ENCODE peak calls at places on chromosome 20, in six cellular contexts. One of them, this sample, is unnamed.

GRCh38 chr20:13119583-13119982 is 101.5 kb upstream of the ISM1 start:
- DNase-seq in stimulated activated CD4-positive, alpha-beta T cell treated with anti-CD3 and anti-CD28 coated beads, Interleukin-1b, Interleukin-23, amount 100 ng/mL, for 4 hours: no peak
- DNase-seq in activated CD4-positive, alpha-beta memory T cell treated with anti-CD3 and anti-CD28 coated beads for 36 hours: peak; percentile 39
- DNase-seq in heart left ventricle: no peak
- DNase-seq in NCI-H460: peak; percentile 69
- DNase-seq in epithelial cell of esophagus: peak; percentile 69
- DNase-seq in this sample: peak; percentile 57

GRCh38 chr20:39473533-39473932 is 511.4 kb downstream of the DHX35 start:
- DNase-seq in epithelial cell of esophagus: no peak
- DNase-seq in stimulated activated CD4-positive, alpha-beta T cell treated with anti-CD3 and anti-CD28 coated beads, Interleukin-1b, Interleukin-23, amount 100 ng/mL, for 4 hours: no peak
- DNase-seq in activated CD4-positive, alpha-beta memory T cell treated with anti-CD3 and anti-CD28 coated beads for 36 hours: no peak
- DNase-seq in heart left ventricle: no peak
- DNase-seq in NCI-H460: no peak
- DNase-seq in this sample: no peak

GRCh38 chr20:10427060-10427692 is 6.8 kb downstream of the MKKS start:
- DNase-seq in activated CD4-positive, alpha-beta memory T cell treated with anti-CD3 and anti-CD28 coated beads for 36 hours: peak; percentile 50
- DNase-seq in epithelial cell of esophagus: peak; percentile 66
- DNase-seq in stimulated activated CD4-positive, alpha-beta T cell treated with anti-CD3 and anti-CD28 coated beads, Interleukin-1b, Interleukin-23, amount 100 ng/mL, for 4 hours: peak; percentile 31
- DNase-seq in NCI-H460: peak; percentile 43
- DNase-seq in heart left ventricle: peak; percentile 62
- DNase-seq in this sample: peak; percentile 74

GRCh38 chr20:56752274-56752673 is 123.2 kb downstream of the TFAP2C start:
- DNase-seq in epithelial cell of esophagus: peak; percentile 73
- DNase-seq in stimulated activated CD4-positive, alpha-beta T cell treated with anti-CD3 and anti-CD28 coated beads, Interleukin-1b, Interleukin-23, amount 100 ng/mL, for 4 hours: no peak
- DNase-seq in heart left ventricle: no peak
- DNase-seq in activated CD4-positive, alpha-beta memory T cell treated with anti-CD3 and anti-CD28 coated beads for 36 hours: no peak
- DNase-seq in NCI-H460: peak; percentile 12
- DNase-seq in this sample: no peak

GRCh38 chr20:32028647-32029372 is 18.6 kb downstream of the CCM2L start:
- DNase-seq in NCI-H460: no peak
- DNase-seq in stimulated activated CD4-positive, alpha-beta T cell treated with anti-CD3 and anti-CD28 coated beads, Interleukin-1b, Interleukin-23, amount 100 ng/mL, for 4 hours: no peak
- DNase-seq in activated CD4-positive, alpha-beta memory T cell treated with anti-CD3 and anti-CD28 coated beads for 36 hours: no peak
- DNase-seq in heart left ventricle: no peak
- DNase-seq in epithelial cell of esophagus: no peak
- DNase-seq in this sample: peak; percentile 9

GRCh38 chr20:16501236-16501635 is 72.0 kb downstream of the KIF16B start:
- DNase-seq in heart left ventricle: no peak
- DNase-seq in stimulated activated CD4-positive, alpha-beta T cell treated with anti-CD3 and anti-CD28 coated beads, Interleukin-1b, Interleukin-23, amount 100 ng/mL, for 4 hours: no peak
- DNase-seq in epithelial cell of esophagus: no peak
- DNase-seq in NCI-H460: no peak
- DNase-seq in activated CD4-positive, alpha-beta memory T cell treated with anti-CD3 and anti-CD28 coated beads for 36 hours: no peak
- DNase-seq in this sample: no peak

GRCh38 chr20:13492001-13492480 is 146.7 kb downstream of the TASP1 start:
- DNase-seq in heart left ventricle: peak; percentile 35
- DNase-seq in stimulated activated CD4-positive, alpha-beta T cell treated with anti-CD3 and anti-CD28 coated beads, Interleukin-1b, Interleukin-23, amount 100 ng/mL, for 4 hours: no peak
- DNase-seq in activated CD4-positive, alpha-beta memory T cell treated with anti-CD3 and anti-CD28 coated beads for 36 hours: no peak
- DNase-seq in epithelial cell of esophagus: peak; percentile 77
- DNase-seq in NCI-H460: no peak
- DNase-seq in this sample: no peak

GRCh38 chr20:57384486-57384885 is 6.7 kb upstream of the RBM38 start:
- DNase-seq in NCI-H460: no peak
- DNase-seq in activated CD4-positive, alpha-beta memory T cell treated with anti-CD3 and anti-CD28 coated beads for 36 hours: no peak
- DNase-seq in heart left ventricle: no peak
- DNase-seq in epithelial cell of esophagus: no peak
- DNase-seq in stimulated activated CD4-positive, alpha-beta T cell treated with anti-CD3 and anti-CD28 coated beads, Interleukin-1b, Interleukin-23, amount 100 ng/mL, for 4 hours: no peak
- DNase-seq in this sample: no peak

GRCh38 chr20:3082306-3082951 is 2.1 kb downstream of the AVP start:
- DNase-seq in stimulated activated CD4-positive, alpha-beta T cell treated with anti-CD3 and anti-CD28 coated beads, Interleukin-1b, Interleukin-23, amount 100 ng/mL, for 4 hours: no peak
- DNase-seq in NCI-H460: no peak
- DNase-seq in epithelial cell of esophagus: no peak
- DNase-seq in activated CD4-positive, alpha-beta memory T cell treated with anti-CD3 and anti-CD28 coated beads for 36 hours: no peak
- DNase-seq in heart left ventricle: no peak
- DNase-seq in this sample: no peak

GRCh38 chr20:59723607-59724456 is 119.5 kb downstream of the PHACTR3 start:
- DNase-seq in heart left ventricle: no peak
- DNase-seq in activated CD4-positive, alpha-beta memory T cell treated with anti-CD3 and anti-CD28 coated beads for 36 hours: no peak
- DNase-seq in stimulated activated CD4-positive, alpha-beta T cell treated with anti-CD3 and anti-CD28 coated beads, Interleukin-1b, Interleukin-23, amount 100 ng/mL, for 4 hours: no peak
- DNase-seq in NCI-H460: no peak
- DNase-seq in epithelial cell of esophagus: no peak
- DNase-seq in this sample: no peak

This sample was measured in SHP77.